ENCODE peak calls at places on chromosome 4, in eight cellular contexts. H is tibial nerve, T is endothelial cell of umbilical vein, F is sigmoid colon, S is A549, M is esophagus squamous epithelium, C is uterus, R is body of pancreas. Z is an unnamed sample. For H3K4me1, the result is how much of the 10 kb centered on the place peaks cover.

GRCh38 chr4:38753021-38753806 is 29.6 kb downstream of the TLR10 start:
- DNase-seq in H (peak), T (peak), F (peak), S (peak), M (no peak), C (peak), R (peak), Z (no peak)

GRCh38 chr4:155403886-155404285 is 27.1 kb upstream of the MAP9 start:
- DNase-seq in H (no peak), T (peak), F (no peak), S (peak), M (no peak), C (no peak), R (no peak), Z (no peak)

GRCh38 chr4:188289531-188289930 is 150.3 kb downstream of the TRIML1 start:
- DNase-seq in H (no peak), T (no peak), F (no peak), S (no peak), M (no peak), C (no peak), R (no peak), Z (no peak)

GRCh38 chr4:179607003-179607402 is 2164.8 kb upstream of the AGA start:
- DNase-seq in H (no peak), T (no peak), F (no peak), S (no peak), M (no peak), C (no peak), R (no peak), Z (no peak)

GRCh38 chr4:117817316-117817715 is 217.0 kb upstream of the NDST3 start:
- DNase-seq in H (no peak), T (no peak), F (no peak), S (no peak), M (no peak), C (no peak), R (no peak), Z (no peak)

GRCh38 chr4:92497141-92497540 is 193.4 kb downstream of the GRID2 start:
- DNase-seq in H (no peak), T (no peak), F (no peak), S (no peak), M (no peak), C (no peak), R (no peak), Z (no peak)

GRCh38 chr4:151324449-151325319 is 721 bp downstream of the SH3D19 start:
- DNase-seq in H (no peak), T (peak), F (peak), S (peak), M (no peak), C (peak), R (peak), Z (peak)

GRCh38 chr4:6298035-6298434 is 28.4 kb downstream of the WFS1 start:
- DNase-seq in H (no peak), T (no peak), F (peak), S (no peak), M (no peak), C (no peak), R (no peak), Z (no peak)

GRCh38 chr4:17436750-17437090 is 75.2 kb downstream of the QDPR start:
- DNase-seq in H (no peak), T (no peak), F (no peak), S (no peak), M (no peak), C (no peak), R (no peak), Z (no peak)

GRCh38 chr4:122785099-122785498 is 41.5 kb upstream of the FGF2 start:
- DNase-seq in H (no peak), T (no peak), F (no peak), S (no peak), M (no peak), C (no peak), R (no peak), Z (no peak)

GRCh38 chr4:94515365-94515764 is 63.6 kb downstream of the PDLIM5 start:
- DNase-seq in H (no peak), T (no peak), F (no peak), S (no peak), M (no peak), C (no peak), R (no peak), Z (no peak)

GRCh38 chr4:176444741-176445140 is 125.0 kb downstream of the SPCS3 start:
- DNase-seq in H (no peak), T (no peak), F (no peak), S (no peak), M (no peak), C (no peak), R (no peak), Z (no peak)

GRCh38 chr4:90081432-90082195 is 45.6 kb upstream of the CCSER1 start:
- DNase-seq in H (no peak), T (no peak), F (no peak), S (no peak), M (no peak), C (no peak), R (no peak), Z (no peak)

GRCh38 chr4:177681902-177682301 is 239.7 kb upstream of the AGA start:
- DNase-seq in H (no peak), T (no peak), F (no peak), S (no peak), M (no peak), C (no peak), R (no peak), Z (no peak)

GRCh38 chr4:2269206-2269531 is 7.3 kb upstream of the MXD4 start:
- DNase-seq in H (no peak), T (no peak), F (peak), S (no peak), M (no peak), C (no peak), R (no peak), Z (no peak)

GRCh38 chr4:109434007-109434792 is 585 bp downstream of the SEC24B start:
- DNase-seq in H (peak), T (peak), F (peak), S (peak), M (no peak), C (peak), R (peak), Z (peak)

GRCh38 chr4:73740353-73740778 is at the start of gene CXCL8:
- DNase-seq in H (peak), T (peak), F (peak), S (peak), M (no peak), C (peak), R (peak), Z (peak)

GRCh38 chr4:16897991-16898827 is at the start of gene LDB2:
- DNase-seq in H (peak), T (peak), F (peak), S (no peak), M (no peak), C (peak), R (peak), Z (no peak)

GRCh38 chr4:183798921-183799307 is 106.2 kb upstream of the STOX2 start:
- DNase-seq in H (no peak), T (no peak), F (no peak), S (no peak), M (no peak), C (no peak), R (no peak), Z (no peak)

GRCh38 chr4:77418333-77418732 is 187.3 kb upstream of the CXCL13 start:
- DNase-seq in H (no peak), T (no peak), F (no peak), S (peak), M (no peak), C (no peak), R (no peak), Z (peak)

GRCh38 chr4:177097291-177097690 is 212.4 kb upstream of the NEIL3 start:
- DNase-seq in H (no peak), T (no peak), F (no peak), S (no peak), M (no peak), C (no peak), R (no peak), Z (no peak)

GRCh38 chr4:6204098-6204497 is 3.7 kb upstream of the JAKMIP1 start:
- DNase-seq in H (no peak), T (no peak), F (peak), S (no peak), M (no peak), C (no peak), R (no peak), Z (no peak)

GRCh38 chr4:165921546-165921945 is 48.5 kb downstream of the TLL1 start:
- DNase-seq in H (no peak), T (no peak), F (no peak), S (no peak), M (no peak), C (no peak), R (no peak), Z (no peak)

GRCh38 chr4:136992032-136992431 is 540.3 kb downstream of the PCDH18 start:
- DNase-seq in H (no peak), T (no peak), F (no peak), S (no peak), M (no peak), C (no peak), R (no peak), Z (no peak)

GRCh38 chr4:15143551-15143950 is 141.3 kb downstream of the CPEB2 start:
- DNase-seq in H (no peak), T (no peak), F (no peak), S (no peak), M (no peak), C (no peak), R (no peak), Z (no peak)

GRCh38 chr4:181661090-181661489 is 582.1 kb upstream of the TENM3 start:
- DNase-seq in H (no peak), T (no peak), F (no peak), S (no peak), M (no peak), C (no peak), R (no peak), Z (no peak)

GRCh38 chr4:185395255-185395955 is at the start of gene LRP2BP:
- DNase-seq in H (no peak), T (peak), F (no peak), S (no peak), M (no peak), C (no peak), R (no peak), Z (no peak)

GRCh38 chr4:6693274-6694176 is at the start of gene S100P:
- DNase-seq in H (no peak), T (no peak), F (no peak), S (peak), M (no peak), C (no peak), R (no peak), Z (no peak)

GRCh38 chr4:119300388-119301131 is 21.4 kb downstream of the FABP2 start:
- DNase-seq in H (peak), T (peak), F (peak), S (peak), M (no peak), C (peak), R (peak), Z (peak)

GRCh38 chr4:88008133-88008621 is 742 bp downstream of the PKD2 start:
- DNase-seq in H (no peak), T (peak), F (peak), S (peak), M (no peak), C (no peak), R (peak), Z (no peak)

GRCh38 chr4:87204559-87204958 is 15.9 kb downstream of the KLHL8 start:
- DNase-seq in H (no peak), T (no peak), F (no peak), S (no peak), M (no peak), C (no peak), R (no peak), Z (no peak)

GRCh38 chr4:1402021-1402515 is 4.2 kb downstream of the NKX1-1 start:
- DNase-seq in H (no peak), T (no peak), F (peak), S (no peak), M (no peak), C (no peak), R (no peak), Z (no peak)

GRCh38 chr4:6113641-6114040 is 86.7 kb downstream of the JAKMIP1 start:
- DNase-seq in H (no peak), T (no peak), F (no peak), S (no peak), M (no peak), C (no peak), R (no peak), Z (no peak)

GRCh38 chr4:8391071-8391470 is 49.5 kb downstream of the ACOX3 start:
- DNase-seq in H (no peak), T (no peak), F (no peak), S (no peak), M (no peak), C (no peak), R (no peak), Z (no peak)

GRCh38 chr4:89538886-89539285 is 231.3 kb upstream of the GPRIN3 start:
- DNase-seq in H (no peak), T (peak), F (no peak), S (no peak), M (no peak), C (no peak), R (no peak), Z (no peak)

GRCh38 chr4:81786063-81786763 is 314.5 kb upstream of the RASGEF1B start:
- DNase-seq in H (no peak), T (peak), F (no peak), S (no peak), M (no peak), C (no peak), R (peak), Z (no peak)

GRCh38 chr4:75254745-75255144 is 259.5 kb downstream of the RCHY1 start:
- DNase-seq in H (no peak), T (no peak), F (no peak), S (no peak), M (no peak), C (no peak), R (no peak), Z (no peak)

GRCh38 chr4:183229397-183229796 is 90.7 kb downstream of the CLDN22 start:
- DNase-seq in H (no peak), T (no peak), F (no peak), S (no peak), M (no peak), C (no peak), R (no peak), Z (no peak)

GRCh38 chr4:86092684-86093083 is 267.2 kb downstream of the MAPK10 start:
- DNase-seq in H (no peak), T (peak), F (no peak), S (peak), M (no peak), C (no peak), R (no peak), Z (no peak)

DNA sequence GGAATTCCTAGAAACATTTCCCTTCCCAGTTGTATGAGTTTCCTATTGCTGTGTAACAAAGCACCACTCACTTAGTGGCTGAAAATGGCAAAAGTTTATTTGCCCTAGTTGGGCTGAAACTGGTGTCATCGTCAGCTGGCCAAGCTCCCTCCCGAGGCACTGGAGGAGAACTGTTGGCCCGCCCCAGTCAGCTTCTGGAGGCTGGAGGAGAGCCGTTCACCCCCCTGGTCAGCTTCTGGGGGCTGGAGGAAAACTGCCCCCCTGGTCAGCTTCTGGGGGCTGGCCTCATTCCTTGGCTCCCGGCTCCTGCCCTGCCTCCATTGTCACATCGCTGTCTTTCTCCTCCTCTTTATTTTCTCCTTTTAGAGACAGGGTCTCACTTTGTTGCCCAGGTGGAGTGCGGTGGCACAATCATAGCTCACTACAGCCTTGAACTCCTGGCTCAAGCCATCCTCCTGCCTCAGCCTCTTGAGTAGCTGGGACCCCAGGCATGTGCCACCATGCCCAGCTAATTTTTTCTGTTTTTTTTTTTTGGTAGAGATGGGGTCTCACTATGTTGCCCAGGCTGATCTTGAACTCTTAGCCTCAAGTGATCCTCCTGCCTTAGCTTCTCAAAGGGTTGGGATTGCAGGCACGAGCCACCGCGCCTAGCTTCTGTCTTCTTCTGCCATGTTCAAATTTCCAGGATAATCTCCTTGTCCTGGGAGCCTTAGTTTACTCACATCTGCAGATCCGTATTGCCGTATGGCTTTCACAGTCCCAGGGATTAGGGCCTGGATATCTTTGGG is 3.2 kb downstream of the RGS12 start:
- DNase-seq in H (no peak), T (no peak), F (no peak), S (no peak), M (no peak), C (no peak), R (no peak), Z (no peak)
- H3K4me1 ChIP-seq in H (under half), T (under half), F (under half), S (under half), M (under half), C (under half), R (under half), Z (under half)

GRCh38 chr4:23888421-23889319 is 1.2 kb downstream of the PPARGC1A start:
- DNase-seq in H (no peak), T (no peak), F (peak), S (no peak), M (no peak), C (no peak), R (peak), Z (peak)
- TF ChIP-seq POLR2A in H (no peak), T (no peak), F (no peak), S (no peak), M (no peak), C (no peak), R (peak), Z (peak)

GRCh38 chr4:145487626-145488025 is 6.0 kb downstream of the SMAD1 start:
- DNase-seq in H (no peak), T (no peak), F (no peak), S (no peak), M (no peak), C (no peak), R (no peak), Z (no peak)

GRCh38 chr4:145486603-145487002 is 5.0 kb downstream of the SMAD1 start:
- DNase-seq in H (no peak), T (no peak), F (no peak), S (no peak), M (no peak), C (no peak), R (no peak), Z (no peak)

GRCh38 chr4:145484240-145484846 is 2.7 kb downstream of the SMAD1 start:
- DNase-seq in H (no peak), T (peak), F (no peak), S (no peak), M (no peak), C (no peak), R (no peak), Z (no peak)

GRCh38 chr4:145485120-145485519 is 3.5 kb downstream of the SMAD1 start:
- DNase-seq in H (no peak), T (no peak), F (no peak), S (no peak), M (no peak), C (no peak), R (no peak), Z (no peak)

GRCh38 chr4:145488310-145488709 is 6.7 kb downstream of the SMAD1 start:
- DNase-seq in H (no peak), T (no peak), F (no peak), S (no peak), M (no peak), C (no peak), R (no peak), Z (no peak)
- H3K4me1 ChIP-seq in H (under half), T (under half), F (under half), S (under half), M (under half), C (under half), R (half or more), Z (under half)

DNA sequence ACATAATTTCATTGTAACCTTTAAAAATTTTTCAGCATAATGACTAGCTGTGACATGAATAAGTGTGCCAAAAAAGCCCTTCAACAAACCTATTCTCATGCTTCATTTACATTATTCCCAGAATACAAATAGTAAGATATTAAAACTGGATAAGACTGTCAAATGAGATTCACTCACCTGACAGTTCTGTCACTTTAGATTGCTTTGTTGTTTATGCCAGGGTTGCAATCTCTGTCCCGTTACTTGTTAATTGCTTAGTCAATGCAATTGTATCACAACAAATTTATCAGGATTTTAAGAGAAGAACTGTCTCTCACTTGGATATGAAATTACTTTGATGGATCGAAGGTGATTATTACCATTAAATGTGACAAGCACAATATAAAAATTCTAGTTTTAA is 616.0 kb upstream of the IGFBP7 start:
- DNase-seq in H (no peak), T (no peak), F (no peak), S (no peak), M (no peak), C (no peak), R (no peak), Z (no peak)
- TF ChIP-seq POLR2A in H (no peak), T (no peak), F (no peak), S (no peak), M (no peak), C (no peak), R (no peak), Z (no peak)

Z was measured in Peyer's patch.